ENCODE peak calls at places on chromosome 14, in eight cellular contexts. J, T, B, R, Q, D, X and G are unnamed samples.

GRCh38 chr14:32087173-32087861 is 10.2 kb downstream of the ARHGAP5 start:
- DNase-seq in X (no peak), Q (no peak), J (peak; percentile 16), D (no peak), R (peak; percentile 18), T (no peak), B (no peak), G (peak; percentile 6)

GRCh38 chr14:50892255-50892654 is 20.4 kb downstream of the ABHD12B start:
- DNase-seq in J (no peak), Q (no peak), T (no peak), B (no peak), R (no peak), D (peak; percentile 35), X (no peak), G (no peak)

GRCh38 chr14:59283380-59283779 is 94.9 kb downstream of the DAAM1 start:
- DNase-seq in Q (no peak), B (no peak), R (peak; percentile 62), J (no peak), D (no peak), X (no peak), T (no peak), G (no peak)

GRCh38 chr14:69997849-69998248 is 118.6 kb downstream of the SMOC1 start:
- DNase-seq in R (peak; percentile 93), D (no peak), T (peak; percentile 65), B (no peak), X (no peak), Q (no peak), J (peak; percentile 24), G (no peak)

GRCh38 chr14:29601559-29602109 is 326.0 kb downstream of the PRKD1 start:
- DNase-seq in R (peak; percentile 46), T (no peak), D (no peak), B (no peak), J (no peak), X (no peak), Q (no peak), G (no peak)

GRCh38 chr14:91883770-91884169 is 16.4 kb upstream of the TC2N start:
- DNase-seq in R (peak; percentile 29), X (no peak), B (no peak), T (no peak), Q (peak; percentile 50), J (no peak), D (no peak), G (no peak)

GRCh38 chr14:77562681-77563080 is 53.8 kb downstream of the SPTLC2 start:
- DNase-seq in X (no peak), D (no peak), T (no peak), Q (no peak), J (no peak), B (no peak), R (peak; percentile 93), G (no peak)

GRCh38 chr14:54567224-54567633 is 301 bp downstream of the SAMD4A start:
- DNase-seq in J (peak; percentile 62), X (no peak), R (no peak), B (peak; percentile 16), T (peak; percentile 26), D (peak; percentile 67), Q (peak; percentile 29), G (no peak)

GRCh38 chr14:50830044-50830931 is 674 bp downstream of the NIN start:
- DNase-seq in D (peak; percentile 87), R (peak; percentile 41), Q (peak; percentile 52), X (peak; percentile 87), J (peak; percentile 48), T (peak; percentile 51), B (peak; percentile 57), G (no peak)

GRCh38 chr14:53190938-53191337 is 37.8 kb upstream of the DDHD1 start:
- DNase-seq in T (no peak), D (no peak), Q (no peak), R (no peak), B (no peak), X (no peak), J (no peak), G (no peak)

GRCh38 chr14:76987956-76988520 is 40.5 kb downstream of the IRF2BPL start:
- DNase-seq in Q (no peak), J (no peak), T (no peak), D (no peak), B (no peak), X (no peak), R (no peak), G (no peak)

GRCh38 chr14:26157517-26157916 is 440.3 kb downstream of the NOVA1 start:
- DNase-seq in D (no peak), X (no peak), B (no peak), T (no peak), Q (no peak), J (no peak), R (no peak), G (no peak)

GRCh38 chr14:49858383-49858782 is 5.8 kb upstream of the NEMF start:
- DNase-seq in X (peak; percentile 77), T (no peak), Q (no peak), D (no peak), R (no peak), J (no peak), B (no peak), G (no peak)

GRCh38 chr14:100662850-100663527 is 63.7 kb upstream of the DLK1 start:
- DNase-seq in R (peak; percentile 74), Q (peak; percentile 60), B (peak; percentile 75), X (peak; percentile 86), T (peak; percentile 71), D (peak; percentile 83), J (peak; percentile 79), G (peak; percentile 14)

GRCh38 chr14:96906434-96906833 is 109.3 kb downstream of the VRK1 start:
- DNase-seq in J (no peak), R (no peak), Q (no peak), T (no peak), B (no peak), D (no peak), X (peak; percentile 49), G (no peak)

GRCh38 chr14:77601846-77602609 is 14.4 kb downstream of the SPTLC2 start:
- DNase-seq in J (no peak), D (no peak), B (no peak), X (no peak), T (no peak), R (no peak), Q (no peak), G (no peak)

GRCh38 chr14:94501588-94502516 is 7.4 kb downstream of the SERPINA12 start:
- DNase-seq in B (no peak), R (no peak), J (no peak), X (no peak), Q (no peak), T (no peak), D (no peak), G (no peak)

GRCh38 chr14:21206753-21207684 is 51.2 kb upstream of the OR5AU1 start:
- DNase-seq in D (no peak), J (no peak), R (no peak), B (no peak), T (no peak), X (no peak), Q (no peak), G (no peak)

GRCh38 chr14:50937325-50937724 is 7.0 kb downstream of the PYGL start:
- DNase-seq in B (no peak), J (no peak), T (no peak), Q (no peak), D (no peak), X (no peak), R (peak; percentile 68), G (no peak)

GRCh38 chr14:62322216-62322615 is 560.0 kb downstream of the SNAPC1 start:
- DNase-seq in T (no peak), X (no peak), J (no peak), B (no peak), R (no peak), D (no peak), Q (no peak), G (no peak)

GRCh38 chr14:68973639-68974038 is 5.5 kb downstream of the ACTN1 start:
- DNase-seq in X (no peak), B (no peak), T (no peak), D (no peak), Q (no peak), R (no peak), J (no peak), G (no peak)

GRCh38 chr14:67710209-67710608 is 8.5 kb downstream of the RDH12 start:
- DNase-seq in B (no peak), J (no peak), T (no peak), Q (no peak), D (no peak), X (peak; percentile 58), R (no peak), G (no peak)

GRCh38 chr14:93818857-93819256 is 30.6 kb upstream of the PRIMA1 start:
- DNase-seq in J (no peak), X (no peak), D (no peak), Q (no peak), T (no peak), B (no peak), R (no peak), G (no peak)

GRCh38 chr14:37196604-37197420 is 925 bp upstream of the MIPOL1 start:
- DNase-seq in B (no peak), Q (no peak), D (no peak), X (no peak), T (no peak), J (no peak), R (no peak), G (no peak)
- H3K4me3 ChIP-seq in B (peak overlapping the region; percentile 66), Q (no peak overlapping the region), D (no peak overlapping the region), X (no peak overlapping the region), T (peak overlapping the region; percentile 69), J (peak overlapping the region; percentile 49), R (peak overlapping the region; percentile 64), G (peak overlapping the region; percentile 99)

GRCh38 chr14:75979071-75979571 is 2.7 kb downstream of the TGFB3 start:
- DNase-seq in B (peak; percentile 65), D (peak; percentile 70), J (peak; percentile 62), Q (no peak), R (peak; percentile 57), X (peak; percentile 60), T (no peak), G (no peak)
- H3K4me3 ChIP-seq in B (no peak overlapping the region), D (no peak overlapping the region), J (no peak overlapping the region), Q (no peak overlapping the region), R (no peak overlapping the region), X (no peak overlapping the region), T (peak overlapping the region; percentile 66), G (peak overlapping the region; percentile 94)

DNA sequence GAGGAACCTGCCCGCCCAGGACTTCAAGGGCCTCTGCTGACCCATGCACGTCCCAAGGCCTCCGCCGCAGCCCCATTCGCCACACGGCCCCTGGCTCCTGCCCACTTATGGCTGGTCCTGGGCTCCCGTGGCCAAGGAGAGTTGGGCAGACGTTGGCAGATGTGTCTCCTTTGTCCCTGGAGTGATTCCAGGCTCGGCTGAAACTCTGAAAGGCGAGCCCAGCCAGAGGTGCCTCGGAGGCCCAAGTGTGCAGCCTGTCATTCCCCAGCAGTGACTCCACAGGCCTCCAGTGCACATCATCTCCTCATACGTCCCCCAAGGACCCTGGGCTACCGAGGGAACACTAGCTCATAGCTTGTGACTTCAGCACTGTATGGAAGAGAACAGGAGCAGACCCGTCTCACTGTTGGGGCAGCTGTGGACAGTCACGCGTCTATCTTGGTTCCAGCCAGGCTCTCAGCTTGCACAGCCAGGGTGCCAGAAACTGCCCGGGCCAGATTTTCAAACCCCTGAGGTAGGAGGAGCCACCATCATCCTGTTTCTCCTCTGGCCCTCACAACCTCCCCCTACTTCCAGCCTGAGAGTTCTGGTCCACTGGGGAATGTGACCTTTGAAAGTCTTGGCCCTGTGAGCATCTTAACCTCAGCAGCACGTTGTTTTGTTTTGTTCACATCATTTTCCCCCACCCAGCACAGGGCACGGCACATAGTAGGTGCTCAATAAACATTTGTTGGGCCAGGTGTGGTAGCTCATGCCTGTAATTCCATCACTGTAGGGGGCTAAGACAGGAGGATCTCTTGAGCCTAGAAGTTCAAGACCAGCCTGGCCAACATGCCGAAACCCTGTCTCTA is 50.2 kb downstream of the PSMA6 start:
- DNase-seq in B (no peak), X (no peak), T (peak; percentile 65), Q (peak; percentile 60), R (peak; percentile 76), J (no peak), D (no peak), G (no peak)
- H3K4me3 ChIP-seq in B (no peak overlapping the region), X (no peak overlapping the region), T (peak overlapping the region; percentile 28), Q (no peak overlapping the region), R (no peak overlapping the region), J (no peak overlapping the region), D (no peak overlapping the region), G (no peak overlapping the region)

GRCh38 chr14:72243894-72244293 is 311.7 kb downstream of the RGS6 start:
- DNase-seq in R (no peak), T (no peak), D (no peak), Q (no peak), X (no peak), B (no peak), J (no peak), G (no peak)
- H3K4me3 ChIP-seq in R (no peak overlapping the region), T (no peak overlapping the region), D (no peak overlapping the region), Q (no peak overlapping the region), X (no peak overlapping the region), B (no peak overlapping the region), J (no peak overlapping the region), G (no peak overlapping the region)